ENCODE peak calls at places on chromosomes 11 and 22, in five cellular contexts. U is breast epithelium, D is left ventricle myocardium inferior, Q is K562, O is kidney. T is an unnamed sample.

GRCh38 chr11:11244470-11245080 is 108.5 kb downstream of the CSNK2A3 start:
- DNase-seq in Q (no peak), O (no peak), U (no peak), D (no peak), T (no peak)

GRCh38 chr11:62603771-62604170 is 2.1 kb upstream of the MTA2 start:
- DNase-seq in U (no peak), O (no peak), Q (no peak), D (no peak), T (no peak)

GRCh38 chr11:73308003-73308962 is at the start of gene ARHGEF17:
- DNase-seq in O (peak; percentile 95), U (peak; percentile 80), Q (peak; percentile 34), D (peak; percentile 78), T (no peak)

GRCh38 chr11:92048415-92048814 is 176.2 kb upstream of the FAT3 start:
- DNase-seq in O (no peak), U (no peak), D (no peak), Q (no peak), T (no peak)

GRCh38 chr11:47917643-47918369 is 62.6 kb upstream of the PTPRJ start:
- DNase-seq in O (peak; percentile 93), Q (peak; percentile 87), U (peak; percentile 58), D (peak; percentile 78), T (peak; percentile 62)

GRCh38 chr22:38222797-38223119 is 21.0 kb downstream of the MAFF start:
- DNase-seq in D (no peak), U (peak; percentile 77), Q (no peak), O (no peak), T (no peak)

GRCh38 chr11:123973816-123974215 is 3.8 kb downstream of the OR10S1 start:
- DNase-seq in Q (no peak), O (no peak), D (no peak), U (no peak), T (no peak)

GRCh38 chr11:12485328-12485727 is 108.0 kb downstream of the PARVA start:
- DNase-seq in Q (no peak), O (no peak), U (no peak), D (no peak), T (no peak)

GRCh38 chr11:12964650-12965049 is 44.5 kb upstream of the RASSF10 start:
- DNase-seq in U (no peak), Q (no peak), O (no peak), D (no peak), T (no peak)

GRCh38 chr22:23404689-23405365 is 175.3 kb downstream of the IGLL1 start:
- DNase-seq in O (peak; percentile 70), U (no peak), D (no peak), Q (no peak), T (no peak)

GRCh38 chr11:79173615-79174014 is 267.2 kb downstream of the TENM4 start:
- DNase-seq in O (no peak), Q (no peak), U (no peak), D (no peak), T (no peak)

GRCh38 chr11:59413646-59414045 is 12.6 kb downstream of the OR5A2 start:
- DNase-seq in U (no peak), O (no peak), D (no peak), Q (no peak), T (no peak)

GRCh38 chr11:134483857-134484256 is 71.8 kb upstream of the B3GAT1 start:
- DNase-seq in D (no peak), Q (no peak), U (no peak), O (no peak), T (no peak)

GRCh38 chr11:3380706-3381570 is 2.0 kb upstream of the ZNF195 start:
- DNase-seq in U (no peak), O (no peak), D (no peak), Q (no peak), T (no peak)

GRCh38 chr11:3378426-3379423 is at the start of gene ZNF195:
- DNase-seq in Q (peak; percentile 99), U (peak; percentile 97), O (peak; percentile 99), D (peak; percentile 99), T (peak; percentile 99)

GRCh38 chr11:3370268-3370870 is 8.6 kb downstream of the ZNF195 start:
- DNase-seq in D (no peak), U (no peak), Q (no peak), O (no peak), T (no peak)

DNA sequence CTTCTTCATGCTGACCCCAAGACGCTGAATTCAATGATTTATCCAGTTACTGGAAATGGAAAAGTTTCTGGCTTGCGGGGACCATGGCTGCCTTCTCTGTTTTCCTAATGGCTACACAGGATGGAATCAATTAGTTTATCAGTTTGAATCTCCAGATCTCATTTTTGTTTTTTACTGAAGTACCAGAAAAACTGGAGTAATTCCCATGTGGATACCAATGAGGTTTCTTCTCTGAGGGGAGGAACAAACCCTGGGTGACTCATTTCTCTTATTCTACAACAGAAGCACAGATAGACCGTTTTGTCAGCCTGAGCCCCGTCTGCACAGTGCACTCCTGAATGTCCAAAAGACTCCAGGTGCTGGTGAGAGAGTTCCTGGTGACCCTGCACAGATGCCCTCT is 3.4 kb downstream of the ZNF195 start:
- DNase-seq in Q (no peak), U (no peak), D (no peak), O (no peak), T (no peak)
- H3K9me3 ChIP-seq in Q (peaks cover 15% of the 10 kb centered on the region), U (no peaks in the 10 kb centered on the region), D (no peaks in the 10 kb centered on the region), O (no peaks in the 10 kb centered on the region), T (no peaks in the 10 kb centered on the region)

GRCh38 chr11:65130631-65131416 is 3.5 kb downstream of the SYVN1 start:
- DNase-seq in Q (no peak), O (no peak), D (no peak), U (no peak), T (no peak)
- H3K4me3 ChIP-seq in Q (no peak overlapping the region), O (no peak overlapping the region), D (no peak overlapping the region), U (no peak overlapping the region), T (no peak overlapping the region)

DNA sequence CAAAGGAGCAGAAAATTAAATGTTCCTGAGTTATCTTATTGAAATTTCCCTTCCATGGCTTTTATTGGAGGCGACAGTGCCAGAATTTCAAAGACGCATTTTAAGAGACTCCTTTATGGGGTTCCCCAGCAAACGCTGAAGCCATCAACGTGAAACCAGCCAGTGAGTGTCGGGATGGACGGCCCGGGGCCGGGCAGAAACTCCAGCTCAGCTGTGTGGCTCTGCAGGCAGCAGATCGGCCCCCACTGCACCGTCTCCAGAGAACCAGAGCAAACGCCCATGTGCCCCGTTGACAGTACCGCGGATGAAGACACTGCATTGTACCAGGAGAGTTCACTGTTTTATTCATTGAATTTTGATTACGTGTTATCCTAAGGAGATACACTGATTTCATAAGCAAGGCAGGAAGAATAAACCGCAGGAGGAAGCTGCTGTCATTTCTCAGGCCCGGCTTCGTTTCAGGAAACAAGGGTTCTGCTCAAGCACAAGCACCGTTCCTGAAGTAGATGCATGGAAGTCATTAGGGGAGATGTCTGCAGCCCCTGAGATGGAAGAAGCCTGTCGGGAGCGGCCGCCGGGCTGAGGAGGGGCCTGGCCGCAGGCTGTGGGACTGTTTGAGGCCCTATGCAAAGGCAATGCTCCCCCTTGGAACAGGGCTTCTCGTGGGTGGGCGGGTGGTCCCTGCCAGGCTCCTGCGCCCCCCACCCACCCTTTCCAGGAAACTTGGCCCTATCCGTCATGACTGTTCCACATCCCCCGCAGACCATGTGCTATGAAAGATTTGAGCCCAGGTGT is 639.7 kb downstream of the TBC1D22A start:
- DNase-seq in O (no peak), U (no peak), D (no peak), Q (no peak), T (no peak)
- H3K9me3 ChIP-seq in O (no peaks in the 10 kb centered on the region), U (no peaks in the 10 kb centered on the region), D (no peaks in the 10 kb centered on the region), Q (no peaks in the 10 kb centered on the region), T (no peaks in the 10 kb centered on the region)

GRCh38 chr22:41975299-41976069 is 6.2 kb downstream of the SEPTIN3 start:
- DNase-seq in O (no peak), D (no peak), Q (no peak), U (no peak), T (no peak)

GRCh38 chr22:41978732-41979131 is 9.5 kb downstream of the SEPTIN3 start:
- DNase-seq in U (no peak), O (no peak), D (no peak), Q (no peak), T (no peak)

GRCh38 chr22:41974691-41975290 is 5.5 kb downstream of the SEPTIN3 start:
- DNase-seq in Q (no peak), U (no peak), O (no peak), D (no peak), T (no peak)

GRCh38 chr22:41976961-41977566 is 7.8 kb downstream of the SEPTIN3 start:
- DNase-seq in Q (no peak), D (no peak), U (no peak), O (no peak), T (no peak)

GRCh38 chr22:41976070-41976901 is 7.0 kb downstream of the SEPTIN3 start:
- DNase-seq in Q (no peak), D (peak; percentile 31), O (no peak), U (no peak), T (no peak)
- H3K4me3 ChIP-seq in Q (no peak overlapping the region), D (peak overlapping the region; percentile 66), O (peak overlapping the region; percentile 29), U (peak overlapping the region; percentile 71), T (peak overlapping the region; percentile 69)

DNA sequence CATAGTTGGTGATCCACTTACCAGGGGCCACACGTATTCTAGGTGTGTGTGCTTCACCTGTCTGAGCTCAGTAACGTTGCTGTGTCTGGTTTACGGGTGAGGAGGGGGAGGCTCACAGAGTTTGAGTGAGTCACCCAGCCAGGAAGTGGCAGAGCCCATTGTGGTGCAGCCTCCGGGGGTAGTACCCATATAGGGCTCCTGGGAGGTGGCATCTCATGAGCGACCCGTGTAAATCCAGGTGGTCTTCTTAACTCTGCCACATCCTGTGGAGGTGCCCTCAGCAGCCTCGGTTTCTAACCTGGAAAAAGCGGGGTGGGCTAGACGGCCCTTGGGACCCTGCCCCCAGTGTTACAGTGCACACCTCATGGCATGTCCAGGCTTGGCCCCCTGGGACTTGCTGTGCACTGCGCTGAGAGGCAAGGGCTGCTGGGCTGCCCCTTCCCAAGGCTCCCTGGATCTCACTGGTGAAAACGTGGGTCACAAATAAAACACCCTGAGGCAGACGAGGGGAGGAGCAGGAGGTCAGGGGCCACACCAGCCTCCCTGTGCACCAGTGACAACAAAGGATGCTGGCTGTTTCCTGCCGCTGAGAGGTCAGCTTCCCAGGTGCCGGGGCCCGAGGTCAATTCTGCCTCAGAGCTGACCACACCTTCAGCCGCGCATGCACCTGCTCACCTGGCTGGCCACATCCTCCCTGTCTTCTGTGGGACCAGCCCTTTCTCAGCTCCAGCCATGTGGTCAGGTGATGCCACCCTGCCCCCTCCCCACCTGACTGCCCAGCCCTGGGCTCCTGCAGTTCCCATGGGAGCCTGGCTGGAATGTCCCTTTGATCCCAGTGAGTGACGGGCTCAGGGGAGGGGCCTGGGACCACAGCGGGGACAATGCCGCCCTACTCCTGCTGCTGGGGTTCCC is 305.1 kb downstream of the CTTN start:
- DNase-seq in Q (no peak), D (no peak), U (no peak), O (peak; percentile 52), T (no peak)
- H3K9me3 ChIP-seq in Q (no peaks in the 10 kb centered on the region), D (no peaks in the 10 kb centered on the region), U (no peaks in the 10 kb centered on the region), O (no peaks in the 10 kb centered on the region), T (no peaks in the 10 kb centered on the region)